ENCODE peak calls at places on chromosome 13, in five cellular contexts. N, G, S, H and T are unnamed samples.

GRCh38 chr13:81020010-81020409 is 679.1 kb upstream of the SPRY2 start:
- DNase-seq in N (no peak), G (no peak), S (no peak), H (no peak), T (no peak)

GRCh38 chr13:110262944-110263343 is 44.0 kb downstream of the COL4A1 start:
- DNase-seq in N (no peak), G (no peak), S (no peak), H (no peak), T (no peak)

GRCh38 chr13:39656325-39656677 is 839 bp downstream of the COG6 start:
- DNase-seq in N (no peak), G (no peak), S (no peak), H (no peak), T (no peak)

GRCh38 chr13:83819156-83819555 is 63.1 kb downstream of the SLITRK1 start:
- DNase-seq in N (no peak), G (no peak), S (no peak), H (no peak), T (no peak)

GRCh38 chr13:67827992-67828391 is 597.9 kb upstream of the PCDH9 start:
- DNase-seq in N (no peak), G (no peak), S (no peak), H (no peak), T (no peak)

GRCh38 chr13:85582890-85583289 is 216.3 kb downstream of the SLITRK6 start:
- DNase-seq in N (no peak), G (no peak), S (no peak), H (no peak), T (no peak)

GRCh38 chr13:42211704-42212103 is 60.2 kb upstream of the AKAP11 start:
- DNase-seq in N (no peak), G (no peak), S (no peak), H (no peak), T (no peak)

GRCh38 chr13:20193924-20194631 is 1.3 kb upstream of the GJB2 start:
- DNase-seq in N (no peak), G (no peak), S (no peak), H (no peak), T (no peak)

GRCh38 chr13:44819245-44819644 is 170.0 kb downstream of the NUFIP1 start:
- DNase-seq in N (no peak), G (no peak), S (no peak), H (no peak), T (no peak)

GRCh38 chr13:113995051-113995601 is 21.2 kb upstream of the C13orf46 start:
- DNase-seq in N (no peak), G (no peak), S (no peak), H (no peak), T (no peak)

GRCh38 chr13:50699874-50700663 is 143.4 kb downstream of the DLEU7 start:
- DNase-seq in N (no peak), G (no peak), S (no peak), H (no peak), T (no peak)

GRCh38 chr13:102771298-102772041 is 2.1 kb downstream of the TEX30 start:
- DNase-seq in N (no peak), G (no peak), S (no peak), H (no peak), T (no peak)

GRCh38 chr13:24127116-24127631 is 33.3 kb upstream of the SPATA13 start:
- DNase-seq in N (no peak), G (no peak), S (no peak), H (peak), T (no peak)

GRCh38 chr13:102847272-102848234 is 1.7 kb downstream of the ERCC5 start:
- DNase-seq in N (no peak), G (no peak), S (no peak), H (peak), T (no peak)

GRCh38 chr13:49810825-49811526 is 18.5 kb upstream of the KPNA3 start:
- DNase-seq in N (no peak), G (no peak), S (no peak), H (no peak), T (no peak)

GRCh38 chr13:50127017-50127725 is 111.9 kb downstream of the KCNRG start:
- DNase-seq in N (no peak), G (no peak), S (no peak), H (no peak), T (no peak)

GRCh38 chr13:98997738-98998641 is 20.1 kb upstream of the DOCK9 start:
- DNase-seq in N (no peak), G (no peak), S (no peak), H (peak), T (no peak)

GRCh38 chr13:85406269-85406975 is 392.8 kb downstream of the SLITRK6 start:
- DNase-seq in N (no peak), G (no peak), S (no peak), H (no peak), T (no peak)

GRCh38 chr13:36362251-36362650 is 16.1 kb upstream of the SPART start:
- DNase-seq in N (no peak), G (no peak), S (no peak), H (no peak), T (no peak)

GRCh38 chr13:77829963-77830362 is 88.7 kb downstream of the EDNRB start:
- DNase-seq in N (no peak), G (no peak), S (no peak), H (no peak), T (no peak)

GRCh38 chr13:30850204-30850866 is 55.7 kb upstream of the MEDAG start:
- DNase-seq in N (no peak), G (no peak), S (no peak), H (no peak), T (no peak)

GRCh38 chr13:26585136-26585535 is 27.7 kb downstream of the WASF3 start:
- DNase-seq in N (no peak), G (no peak), S (no peak), H (no peak), T (no peak)

GRCh38 chr13:50713849-50714248 is 129.6 kb downstream of the DLEU7 start:
- DNase-seq in N (no peak), G (no peak), S (no peak), H (peak), T (peak)

GRCh38 chr13:23980160-23980551 is 82.9 kb upstream of the C1QTNF9B start:
- DNase-seq in N (peak), G (peak), S (peak), H (peak), T (peak)

GRCh38 chr13:100069278-100069677 is 19.6 kb upstream of the PCCA start:
- DNase-seq in N (no peak), G (no peak), S (peak), H (no peak), T (no peak)

GRCh38 chr13:108342369-108343289 is 73.1 kb downstream of the TNFSF13B start:
- DNase-seq in N (no peak), G (no peak), S (no peak), H (no peak), T (no peak)

GRCh38 chr13:99655351-99656091 is 154.2 kb downstream of the TM9SF2 start:
- DNase-seq in N (no peak), G (no peak), S (no peak), H (no peak), T (no peak)

GRCh38 chr13:44108345-44108858 is 228.7 kb downstream of the LACC1 start:
- DNase-seq in N (no peak), G (no peak), S (peak), H (no peak), T (no peak)

GRCh38 chr13:42992585-42993122 is 613 bp upstream of the EPSTI1 start:
- DNase-seq in N (no peak), G (no peak), S (no peak), H (no peak), T (no peak)

GRCh38 chr13:102291587-102292218 is 110.1 kb downstream of the FGF14 start:
- DNase-seq in N (no peak), G (no peak), S (no peak), H (no peak), T (no peak)

GRCh38 chr13:111241006-111241755 is 79.3 kb upstream of the TEX29 start:
- DNase-seq in N (no peak), G (no peak), S (no peak), H (no peak), T (no peak)

GRCh38 chr13:98525852-98526512 is 50.9 kb downstream of the STK24 start:
- DNase-seq in N (no peak), G (no peak), S (no peak), H (no peak), T (no peak)